ENCODE peak calls at places on chromosomes 11 and 22, in seven cellular contexts. F is A172, Y is HL-60, A is fibroblast of villous mesenchyme, L is posterior cingulate gyrus, N is globus pallidus, D is midbrain. T is an unnamed sample.

GRCh38 chr11:4826425-4826824 is 5.3 kb downstream of the OR51F2 start:
- DNase-seq in N (no peak), A (peak; percentile 1), F (no peak), Y (no peak), D (no peak), L (no peak), T (no peak)

GRCh38 chr22:44930016-44930710 is 79.6 kb downstream of the PHF21B start:
- DNase-seq in D (no peak), A (no peak), L (peak; percentile 57), N (no peak), F (no peak), Y (no peak), T (no peak)

GRCh38 chr11:75576445-75577049 is 14.5 kb downstream of the SERPINH1 start:
- DNase-seq in Y (peak; percentile 63), L (no peak), D (peak; percentile 19), N (no peak), A (peak; percentile 80), F (peak; percentile 52), T (no peak)

GRCh38 chr11:102620858-102621561 is 4.1 kb downstream of the MMP20 start:
- DNase-seq in Y (no peak), D (no peak), F (no peak), L (peak; percentile 73), N (no peak), A (peak; percentile 91), T (no peak)

GRCh38 chr22:31866918-31867317 is 77.4 kb upstream of the YWHAH start:
- DNase-seq in D (no peak), A (no peak), F (no peak), N (no peak), Y (no peak), L (peak; percentile 9), T (no peak)

GRCh38 chr11:116329354-116330090 is 443.3 kb downstream of the BUD13 start:
- DNase-seq in D (no peak), F (no peak), L (no peak), A (no peak), Y (no peak), N (no peak), T (no peak)

GRCh38 chr11:61610905-61611304 is 30.0 kb upstream of the SYT7 start:
- DNase-seq in F (no peak), Y (no peak), L (no peak), A (no peak), D (no peak), N (no peak), T (no peak)

GRCh38 chr11:35009191-35009940 is 92.9 kb downstream of the PDHX start:
- DNase-seq in F (peak; percentile 97), Y (no peak), D (no peak), A (peak; percentile 79), L (no peak), N (no peak), T (no peak)

GRCh38 chr22:37176464-37177061 is 11.5 kb downstream of the C1QTNF6 start:
- DNase-seq in F (no peak), L (peak; percentile 83), N (peak; percentile 64), Y (peak; percentile 82), A (peak; percentile 95), D (peak; percentile 44), T (no peak)

T was measured in cerebellum.